ENCODE peak calls at places on chromosomes 11 and 22, in seven cellular contexts. V is non-pigmented ciliary epithelial cell; U is cerebellar cortex; P is sigmoid colon; H is stimulated activated CD4-positive, alpha-beta T cell treated with anti-CD3 and anti-CD28 coated beads, Interleukin-12 subunit alpha, Interleukin-12 subunit beta, amount 100 ng/mL, for 48 hours; E is RCC 7860; C is HEK293T. G is an unnamed sample.

GRCh38 chr22:22176929-22177616 is 67.5 kb upstream of the VPREB1 start:
- DNase-seq in V (no peak), U (no peak), P (no peak), H (no peak), E (no peak), C (no peak), G (no peak)

GRCh38 chr11:2896047-2896446 is 10.5 kb upstream of the CDKN1C start:
- DNase-seq in V (no peak), U (no peak), P (no peak), H (no peak), E (no peak), C (no peak), G (no peak)

GRCh38 chr11:117380676-117381075 is 53.0 kb downstream of the CEP164 start:
- DNase-seq in V (no peak), U (no peak), P (peak), H (no peak), E (no peak), C (no peak), G (no peak)

GRCh38 chr11:65479184-65480145 is 19.4 kb upstream of the MALAT1 start:
- DNase-seq in V (no peak), U (peak), P (peak), H (no peak), E (peak), C (no peak), G (no peak)

GRCh38 chr11:132898021-132898420 is 634.3 kb downstream of the OPCML start:
- DNase-seq in V (no peak), U (peak), P (no peak), H (no peak), E (no peak), C (no peak), G (no peak)

GRCh38 chr22:31970490-31971444 is 26.4 kb downstream of the YWHAH start:
- DNase-seq in V (no peak), U (peak), P (peak), H (peak), E (peak), C (peak), G (no peak)

GRCh38 chr11:127345819-127346459 is 345.4 kb upstream of the KIRREL3 start:
- DNase-seq in V (no peak), U (peak), P (no peak), H (no peak), E (no peak), C (peak), G (no peak)

GRCh38 chr11:12269104-12269441 is 108.3 kb upstream of the PARVA start:
- DNase-seq in V (no peak), U (no peak), P (peak), H (no peak), E (no peak), C (no peak), G (no peak)

GRCh38 chr22:46881373-46882118 is 119.1 kb downstream of the TBC1D22A start:
- DNase-seq in V (no peak), U (no peak), P (no peak), H (no peak), E (peak), C (no peak), G (peak)

GRCh38 chr11:57901756-57902155 is 121.9 kb upstream of the OR9Q1 start:
- DNase-seq in V (no peak), U (no peak), P (no peak), H (no peak), E (no peak), C (no peak), G (no peak)

GRCh38 chr22:46439576-46440465 is 97.6 kb downstream of the CELSR1 start:
- DNase-seq in V (no peak), U (no peak), P (no peak), H (no peak), E (no peak), C (no peak), G (no peak)

GRCh38 chr11:19253149-19253540 is 12.4 kb upstream of the E2F8 start:
- DNase-seq in V (no peak), U (no peak), P (no peak), H (no peak), E (no peak), C (no peak), G (no peak)

GRCh38 chr11:33543823-33544222 is 156.8 kb downstream of the C11orf91 start:
- DNase-seq in V (no peak), U (no peak), P (no peak), H (no peak), E (no peak), C (no peak), G (no peak)

GRCh38 chr22:41504397-41504796 is 35.5 kb downstream of the ACO2 start:
- DNase-seq in V (no peak), U (peak), P (no peak), H (no peak), E (no peak), C (no peak), G (no peak)

GRCh38 chr22:22799561-22799960 is 88.1 kb upstream of the IGLL5 start:
- DNase-seq in V (no peak), U (no peak), P (no peak), H (no peak), E (no peak), C (no peak), G (no peak)

G was measured in kidney epithelial cell.